ENCODE peak calls at places on chromosomes 6 and 20, in six cellular contexts. K, D, M, E, P and Y are unnamed samples.

GRCh38 chr6:33716379-33716778 is 4.9 kb upstream of the UQCC2 start:
- DNase-seq in M (no peak), E (no peak), K (no peak), D (no peak), P (no peak), Y (peak; percentile 82)

GRCh38 chr20:34675993-34676641 is 775 bp downstream of the PIGU start:
- DNase-seq in D (no peak), M (no peak), P (no peak), E (no peak), K (no peak), Y (no peak)

GRCh38 chr20:63538204-63539091 is 1.3 kb upstream of the PTK6 start:
- DNase-seq in D (peak; percentile 74), E (peak; percentile 78), P (no peak), M (no peak), K (no peak), Y (peak; percentile 37)

GRCh38 chr6:127976111-127976510 is 75.3 kb upstream of the THEMIS start:
- DNase-seq in M (no peak), D (no peak), P (no peak), K (no peak), E (no peak), Y (no peak)

GRCh38 chr6:89161326-89162046 is 15.6 kb downstream of the PM20D2 start:
- DNase-seq in E (no peak), P (no peak), K (no peak), M (no peak), D (no peak), Y (no peak)

GRCh38 chr20:3239867-3240775 is 1.1 kb upstream of the SLC4A11 start:
- DNase-seq in K (no peak), D (no peak), E (no peak), M (no peak), P (no peak), Y (peak; percentile 58)

GRCh38 chr20:40958598-40958997 is 70.0 kb upstream of the TOP1 start:
- DNase-seq in P (no peak), M (no peak), E (no peak), K (no peak), D (no peak), Y (peak; percentile 9)

GRCh38 chr20:46151936-46152335 is 33.8 kb downstream of the CD40 start:
- DNase-seq in P (no peak), M (no peak), D (peak; percentile 14), K (no peak), E (peak; percentile 69), Y (no peak)

GRCh38 chr6:162940426-162940825 is 212.7 kb downstream of the PACRG start:
- DNase-seq in D (no peak), M (no peak), P (peak; percentile 15), K (no peak), E (no peak), Y (no peak)

GRCh38 chr20:31602779-31603441 is 2.2 kb upstream of the ID1 start:
- DNase-seq in D (peak; percentile 98), K (no peak), M (peak; percentile 97), E (peak; percentile 82), P (no peak), Y (peak; percentile 88)

GRCh38 chr20:46307139-46307998 is 929 bp downstream of the CDH22 start:
- DNase-seq in M (no peak), E (peak; percentile 90), K (peak; percentile 55), P (peak; percentile 12), D (peak; percentile 72), Y (peak; percentile 22)

GRCh38 chr20:740162-740561 is 28.1 kb downstream of the SLC52A3 start:
- DNase-seq in D (no peak), P (no peak), K (no peak), E (no peak), M (no peak), Y (peak; percentile 10)

GRCh38 chr6:158772851-158773371 is 46.3 kb downstream of the EZR start:
- DNase-seq in M (no peak), P (no peak), D (peak; percentile 37), E (peak; percentile 62), K (no peak), Y (peak; percentile 90)

GRCh38 chr6:141488466-141488865 is 644.3 kb upstream of the GJE1 start:
- DNase-seq in D (peak; percentile 49), P (no peak), K (no peak), E (no peak), M (no peak), Y (peak; percentile 23)

GRCh38 chr20:48640871-48641270 is 186.9 kb downstream of the PREX1 start:
- DNase-seq in M (no peak), E (no peak), K (no peak), P (no peak), D (no peak), Y (no peak)

GRCh38 chr6:56048601-56049000 is 173.2 kb upstream of the BMP5 start:
- DNase-seq in M (no peak), P (no peak), D (no peak), K (no peak), E (no peak), Y (no peak)

GRCh38 chr6:114284281-114284680 is 58.5 kb downstream of the HS3ST5 start:
- DNase-seq in K (no peak), P (no peak), D (no peak), M (no peak), E (no peak), Y (no peak)